ENCODE peak calls at places on chromosome 21, in eight cellular contexts. O, K, P, Y, N, U, I and C are unnamed samples.

GRCh38 chr21:38773108-38774061 is 32.3 kb upstream of the ETS2 start:
- DNase-seq in K (no peak), Y (peak; percentile 79), O (peak; percentile 99), N (no peak), I (no peak), U (peak; percentile 97), P (no peak), C (no peak)

GRCh38 chr21:42125571-42126544 is 54.7 kb downstream of the UMODL1 start:
- DNase-seq in N (no peak), U (peak; percentile 24), Y (no peak), O (peak; percentile 59), I (no peak), P (no peak), K (no peak), C (no peak)

GRCh38 chr21:44996501-44996921 is 56.7 kb downstream of the SLX9 start:
- DNase-seq in P (no peak), I (no peak), U (no peak), Y (peak; percentile 38), K (no peak), O (no peak), N (no peak), C (no peak)

GRCh38 chr21:44962481-44962966 is 22.7 kb downstream of the SLX9 start:
- DNase-seq in I (no peak), K (no peak), N (no peak), Y (no peak), U (peak; percentile 94), P (no peak), O (peak; percentile 100), C (no peak)

GRCh38 chr21:39153373-39153772 is 29.9 kb downstream of the PSMG1 start:
- DNase-seq in P (no peak), O (no peak), N (no peak), I (no peak), U (peak; percentile 40), Y (no peak), K (no peak), C (no peak)

GRCh38 chr21:35217504-35218060 is 168.5 kb upstream of the RUNX1 start:
- DNase-seq in I (no peak), Y (peak; percentile 98), O (peak; percentile 85), K (no peak), P (no peak), N (no peak), U (peak; percentile 97), C (no peak)

GRCh38 chr21:46128106-46128982 is 27.0 kb downstream of the FTCD start:
- DNase-seq in O (no peak), N (no peak), Y (peak; percentile 44), K (no peak), P (no peak), U (no peak), I (no peak), C (no peak)

GRCh38 chr21:42694751-42695150 is 41.3 kb downstream of the PDE9A start:
- DNase-seq in O (no peak), K (no peak), Y (no peak), U (no peak), I (no peak), N (no peak), P (no peak), C (no peak)

GRCh38 chr21:45957986-45958610 is 23.5 kb upstream of the COL6A1 start:
- DNase-seq in K (no peak), I (no peak), P (no peak), N (no peak), O (peak; percentile 30), Y (no peak), U (no peak), C (no peak)

GRCh38 chr21:46401186-46401910 is 57.3 kb upstream of the DIP2A start:
- DNase-seq in P (no peak), I (no peak), U (no peak), O (no peak), Y (no peak), N (no peak), K (no peak), C (no peak)

GRCh38 chr21:42818328-42818749 is 61.0 kb downstream of the WDR4 start:
- DNase-seq in I (peak; percentile 32), O (peak; percentile 39), Y (no peak), K (no peak), P (no peak), U (peak; percentile 55), N (no peak), C (peak; percentile 76)

GRCh38 chr21:32934829-32935228 is 90.9 kb upstream of the OLIG2 start:
- DNase-seq in U (no peak), Y (no peak), N (no peak), P (no peak), I (no peak), O (no peak), K (no peak), C (no peak)

GRCh38 chr21:37071561-37072238 is 1.2 kb downstream of the PIGP start:
- DNase-seq in U (peak; percentile 75), N (no peak), I (no peak), K (no peak), O (peak; percentile 77), P (no peak), Y (no peak), C (no peak)

GRCh38 chr21:16454371-16454770 is 724.6 kb downstream of the USP25 start:
- DNase-seq in N (no peak), Y (no peak), O (no peak), I (no peak), U (peak; percentile 19), K (no peak), P (no peak), C (no peak)

GRCh38 chr21:33041981-33042380 is 16.2 kb downstream of the OLIG2 start:
- DNase-seq in N (no peak), P (no peak), O (peak; percentile 52), K (no peak), I (no peak), Y (no peak), U (peak; percentile 51), C (no peak)

GRCh38 chr21:45530423-45531113 is 11.7 kb downstream of the SLC19A1 start:
- DNase-seq in O (no peak), I (no peak), K (no peak), P (no peak), Y (peak; percentile 63), N (no peak), U (no peak), C (no peak)

GRCh38 chr21:46097826-46098286 is at the start of gene COL6A2:
- DNase-seq in Y (peak; percentile 49), K (peak; percentile 54), N (no peak), P (peak; percentile 44), I (peak; percentile 15), U (peak; percentile 74), O (peak; percentile 71), C (peak; percentile 25)

GRCh38 chr21:33873116-33873515 is 42.5 kb downstream of the ATP5PO start:
- DNase-seq in U (no peak), P (no peak), I (no peak), N (no peak), O (no peak), Y (no peak), K (no peak), C (no peak)

GRCh38 chr21:36747815-36748381 is 49.0 kb downstream of the SIM2 start:
- DNase-seq in P (peak; percentile 45), Y (no peak), I (no peak), U (peak; percentile 51), O (peak; percentile 34), N (peak; percentile 50), K (peak; percentile 66), C (no peak)

GRCh38 chr21:29092102-29092959 is 18.9 kb upstream of the CCT8 start:
- DNase-seq in K (no peak), P (no peak), I (no peak), U (peak; percentile 58), O (peak; percentile 73), Y (no peak), N (no peak), C (no peak)

GRCh38 chr21:28480091-28480869 is 512.4 kb downstream of the LTN1 start:
- DNase-seq in O (no peak), K (no peak), I (no peak), N (no peak), Y (no peak), P (no peak), U (no peak), C (no peak)

GRCh38 chr21:34724131-34724856 is 55.5 kb downstream of the CLIC6 start:
- DNase-seq in N (no peak), U (no peak), Y (no peak), K (no peak), P (no peak), I (no peak), O (no peak), C (no peak)

GRCh38 chr21:14888202-14888601 is 176.6 kb downstream of the NRIP1 start:
- DNase-seq in I (no peak), N (no peak), O (no peak), K (no peak), U (no peak), Y (no peak), P (no peak), C (no peak)

GRCh38 chr21:18228060-18228739 is 16.4 kb upstream of the CHODL start:
- DNase-seq in U (no peak), K (no peak), I (no peak), N (no peak), P (no peak), O (no peak), Y (no peak), C (no peak)

GRCh38 chr21:33388188-33388587 is 15.0 kb upstream of the IFNGR2 start:
- DNase-seq in U (no peak), P (no peak), N (no peak), I (no peak), Y (no peak), K (no peak), O (no peak), C (no peak)

GRCh38 chr21:34935868-34936267 is 113.2 kb downstream of the RUNX1 start:
- DNase-seq in Y (no peak), K (no peak), N (no peak), U (peak; percentile 75), I (no peak), O (no peak), P (no peak), C (no peak)

GRCh38 chr21:29538115-29538514 is 239.4 kb downstream of the BACH1 start:
- DNase-seq in U (peak; percentile 15), N (no peak), P (no peak), Y (no peak), I (no peak), K (no peak), O (peak; percentile 79), C (no peak)

GRCh38 chr21:32826317-32827167 is 55.0 kb upstream of the PAXBP1 start:
- DNase-seq in I (no peak), N (peak; percentile 24), Y (no peak), U (peak; percentile 62), O (peak; percentile 63), P (no peak), K (no peak), C (peak; percentile 3)

GRCh38 chr21:32519945-32520884 is 65.1 kb downstream of the TCP10L start:
- DNase-seq in N (no peak), K (no peak), O (no peak), I (no peak), U (no peak), P (no peak), Y (no peak), C (no peak)

GRCh38 chr21:17540530-17540929 is 27.7 kb downstream of the CXADR start:
- DNase-seq in K (no peak), N (no peak), P (no peak), Y (no peak), U (no peak), I (no peak), O (no peak), C (no peak)

GRCh38 chr21:14889080-14889805 is 175.6 kb downstream of the NRIP1 start:
- DNase-seq in K (no peak), O (peak; percentile 71), N (no peak), U (peak; percentile 69), Y (no peak), P (no peak), I (no peak), C (no peak)

GRCh38 chr21:37829447-37829846 is 86.8 kb downstream of the KCNJ6 start:
- DNase-seq in Y (no peak), K (no peak), I (no peak), N (no peak), O (peak; percentile 70), P (no peak), U (peak; percentile 54), C (no peak)

GRCh38 chr21:27649323-27649722 is 682.4 kb upstream of the ADAMTS5 start:
- DNase-seq in K (no peak), U (peak; percentile 94), O (peak; percentile 97), N (no peak), I (no peak), Y (no peak), P (no peak), C (no peak)

GRCh38 chr21:42541618-42542017 is 28.0 kb downstream of the SLC37A1 start:
- DNase-seq in I (no peak), P (no peak), O (no peak), Y (no peak), U (no peak), K (no peak), N (no peak), C (no peak)